ENCODE peak calls at places on chromosomes 3 and 15, in eight cellular contexts. S is left cardiac atrium, B is HCEC 1CT, M is Calu3, T is NCI-H526, O is GF-D8, Z is Kasumi-1, Y is RPMI8226. C is an unnamed sample.

GRCh38 chr3:171192176-171192854 is 165.8 kb upstream of the SLC2A2 start:
- DNase-seq in S (no peak), B (peak), M (no peak), T (no peak), O (no peak), Z (no peak), Y (no peak), C (no peak)

GRCh38 chr3:57029924-57030323 is 30.5 kb upstream of the SPATA12 start:
- DNase-seq in S (no peak), B (no peak), M (no peak), T (peak), O (no peak), Z (no peak), Y (no peak), C (no peak)

GRCh38 chr3:170007031-170007663 is 30.6 kb upstream of the GPR160 start:
- DNase-seq in S (no peak), B (peak), M (no peak), T (no peak), O (peak), Z (peak), Y (peak), C (no peak)

GRCh38 chr3:60935709-60936108 is 315.5 kb downstream of the FHIT start:
- DNase-seq in S (no peak), B (peak), M (no peak), T (no peak), O (no peak), Z (peak), Y (no peak), C (no peak)

GRCh38 chr15:49178477-49178876 is 8.4 kb downstream of the GALK2 start:
- DNase-seq in S (no peak), B (no peak), M (no peak), T (no peak), O (no peak), Z (no peak), Y (no peak), C (no peak)

GRCh38 chr15:60840306-60840702 is 361.4 kb upstream of the ICE2 start:
- DNase-seq in S (no peak), B (peak), M (no peak), T (no peak), O (no peak), Z (no peak), Y (no peak), C (no peak)

GRCh38 chr3:81962396-81962795 is 201.0 kb upstream of the GBE1 start:
- DNase-seq in S (no peak), B (no peak), M (no peak), T (no peak), O (no peak), Z (no peak), Y (no peak), C (no peak)

GRCh38 chr3:77935418-77935817 is 895.5 kb downstream of the ROBO2 start:
- DNase-seq in S (no peak), B (no peak), M (peak), T (no peak), O (no peak), Z (no peak), Y (no peak), C (no peak)

GRCh38 chr3:126026761-126027160 is 57.2 kb downstream of the SLC41A3 start:
- DNase-seq in S (no peak), B (no peak), M (no peak), T (no peak), O (no peak), Z (no peak), Y (no peak), C (no peak)

GRCh38 chr3:129625071-129625874 is 18.8 kb upstream of the PLXND1 start:
- DNase-seq in S (peak), B (no peak), M (no peak), T (no peak), O (no peak), Z (peak), Y (no peak), C (no peak)

GRCh38 chr3:177977381-177978158 is 558.7 kb upstream of the KCNMB2 start:
- DNase-seq in S (no peak), B (peak), M (peak), T (no peak), O (no peak), Z (no peak), Y (no peak), C (no peak)

GRCh38 chr3:155646128-155646527 is 98.7 kb downstream of the PLCH1 start:
- DNase-seq in S (no peak), B (no peak), M (no peak), T (no peak), O (no peak), Z (no peak), Y (no peak), C (no peak)

GRCh38 chr3:39124876-39125836 is 17.7 kb downstream of the TTC21A start:
- DNase-seq in S (peak), B (peak), M (peak), T (no peak), O (no peak), Z (no peak), Y (no peak), C (no peak)

GRCh38 chr15:61115679-61116078 is 113.4 kb downstream of the RORA start:
- DNase-seq in S (no peak), B (peak), M (no peak), T (no peak), O (no peak), Z (no peak), Y (no peak), C (no peak)

GRCh38 chr3:42224658-42225421 is 41.1 kb downstream of the CCK start:
- DNase-seq in S (no peak), B (peak), M (no peak), T (no peak), O (no peak), Z (no peak), Y (no peak), C (no peak)

GRCh38 chr15:59688383-59688887 is 685 bp downstream of the BNIP2 start:
- DNase-seq in S (no peak), B (peak), M (peak), T (peak), O (peak), Z (peak), Y (peak), C (no peak)

GRCh38 chr15:96502196-96502595 is 171.7 kb downstream of the NR2F2 start:
- DNase-seq in S (no peak), B (no peak), M (no peak), T (no peak), O (no peak), Z (no peak), Y (no peak), C (no peak)

GRCh38 chr3:172542089-172542488 is 18.9 kb upstream of the TNFSF10 start:
- DNase-seq in S (no peak), B (no peak), M (no peak), T (no peak), O (no peak), Z (no peak), Y (no peak), C (no peak)

GRCh38 chr3:195916991-195917390 is 8.6 kb upstream of the TNK2 start:
- DNase-seq in S (no peak), B (no peak), M (no peak), T (no peak), O (no peak), Z (no peak), Y (no peak), C (peak)

GRCh38 chr15:70758790-70759462 is 4.4 kb downstream of the UACA start:
- DNase-seq in S (no peak), B (no peak), M (no peak), T (no peak), O (no peak), Z (no peak), Y (no peak), C (no peak)

GRCh38 chr3:12922299-12922698 is 80.9 kb upstream of the RPL32 start:
- DNase-seq in S (no peak), B (no peak), M (no peak), T (no peak), O (no peak), Z (no peak), Y (no peak), C (no peak)

GRCh38 chr3:60010778-60011177 is 961.0 kb upstream of the CFAP20DC start:
- DNase-seq in S (no peak), B (no peak), M (no peak), T (no peak), O (peak), Z (peak), Y (no peak), C (no peak)

GRCh38 chr15:95734422-95735316 is 595.8 kb upstream of the NR2F2 start:
- DNase-seq in S (no peak), B (no peak), M (no peak), T (no peak), O (peak), Z (no peak), Y (no peak), C (no peak)

GRCh38 chr15:47273817-47274216 is 443.5 kb upstream of the SEMA6D start:
- DNase-seq in S (no peak), B (no peak), M (no peak), T (no peak), O (no peak), Z (no peak), Y (no peak), C (no peak)

GRCh38 chr3:13687409-13687989 is 138.6 kb downstream of the FBLN2 start:
- DNase-seq in S (no peak), B (no peak), M (no peak), T (peak), O (no peak), Z (no peak), Y (no peak), C (no peak)

GRCh38 chr15:101174152-101174920 is 77.5 kb downstream of the CHSY1 start:
- DNase-seq in S (no peak), B (no peak), M (no peak), T (no peak), O (no peak), Z (no peak), Y (no peak), C (no peak)

GRCh38 chr3:135017494-135017893 is 222.4 kb downstream of the EPHB1 start:
- DNase-seq in S (no peak), B (no peak), M (no peak), T (no peak), O (no peak), Z (no peak), Y (no peak), C (no peak)

GRCh38 chr15:77420610-77421369 is at the start of gene HMG20A:
- DNase-seq in S (peak), B (peak), M (peak), T (peak), O (peak), Z (peak), Y (peak), C (peak)